ENCODE peak calls at places on chromosomes 3 and 15, in six cellular contexts. B, Z, P, X, S and U are unnamed samples.

GRCh38 chr15:29859981-29860745 is 37.9 kb upstream of the TJP1 start:
- DNase-seq in B (no peak), Z (peak; percentile 84), P (no peak), X (no peak), S (no peak), U (no peak)

GRCh38 chr3:184360070-184360833 is 1.2 kb downstream of the CLCN2 start:
- DNase-seq in B (peak; percentile 76), Z (no peak), P (no peak), X (no peak), S (no peak), U (no peak)

GRCh38 chr15:94375997-94376396 is 144.6 kb downstream of the MCTP2 start:
- DNase-seq in B (no peak), Z (no peak), P (no peak), X (no peak), S (no peak), U (no peak)

GRCh38 chr3:47261301-47261700 is 21.3 kb downstream of the KIF9 start:
- DNase-seq in B (no peak), Z (peak; percentile 69), P (no peak), X (no peak), S (no peak), U (no peak)

GRCh38 chr3:21913791-21914190 is 162.8 kb upstream of the ZNF385D start:
- DNase-seq in B (peak; percentile 12), Z (no peak), P (no peak), X (no peak), S (no peak), U (no peak)

GRCh38 chr3:127224118-127224517 is 31.2 kb downstream of the PRR23E start:
- DNase-seq in B (no peak), Z (no peak), P (no peak), X (no peak), S (no peak), U (no peak)

GRCh38 chr3:123745184-123745855 is 138.8 kb downstream of the MYLK start:
- DNase-seq in B (no peak), Z (no peak), P (no peak), X (no peak), S (no peak), U (no peak)

GRCh38 chr15:72184165-72184811 is 13.3 kb downstream of the GRAMD2A start:
- DNase-seq in B (no peak), Z (peak; percentile 74), P (no peak), X (no peak), S (no peak), U (no peak)

GRCh38 chr15:70775160-70775559 is 11.8 kb upstream of the UACA start:
- DNase-seq in B (no peak), Z (peak; percentile 79), P (no peak), X (no peak), S (no peak), U (no peak)

GRCh38 chr3:69012836-69013255 is 638 bp downstream of the EOGT start:
- DNase-seq in B (no peak), Z (peak; percentile 60), P (no peak), X (peak; percentile 13), S (no peak), U (no peak)

GRCh38 chr3:197490098-197490497 is 65.7 kb downstream of the BDH1 start:
- DNase-seq in B (no peak), Z (peak; percentile 85), P (no peak), X (no peak), S (no peak), U (no peak)